ENCODE peak calls at places on chromosomes 2 and 18, in five cellular contexts. F is astrocyte, O is H1, C is heart left ventricle, E is AG04449. N is an unnamed sample.
A peak's percentile ranks its signal among the peaks of the same experiment; 100 is the strongest.

GRCh38 chr18:22900558-22901183 is 32.5 kb upstream of the RBBP8 start:
- DNase-seq in F (peak; percentile 7), O (no peak), C (peak; percentile 48), E (no peak), N (no peak)

GRCh38 chr2:28751956-28752607 is 452 bp downstream of the PPP1CB start:
- DNase-seq in F (no peak), O (peak; percentile 80), C (no peak), E (no peak), N (no peak)

GRCh38 chr2:160472839-160473251 is 20.8 kb downstream of the RBMS1 start:
- DNase-seq in F (peak; percentile 41), O (no peak), C (no peak), E (peak; percentile 19), N (no peak)

GRCh38 chr2:71452565-71452964 is 796 bp upstream of the DYSF start:
- DNase-seq in F (no peak), O (no peak), C (peak; percentile 63), E (no peak), N (no peak)

GRCh38 chr18:58438161-58438983 is 190.5 kb downstream of the ALPK2 start:
- DNase-seq in F (peak; percentile 36), O (no peak), C (no peak), E (no peak), N (peak; percentile 29)

GRCh38 chr18:63105636-63106316 is 213.8 kb downstream of the BCL2 start:
- DNase-seq in F (no peak), O (no peak), C (no peak), E (no peak), N (no peak)

GRCh38 chr18:76256897-76257500 is 238.0 kb downstream of the ZNF516 start:
- DNase-seq in F (peak; percentile 49), O (no peak), C (no peak), E (peak; percentile 33), N (peak; percentile 16)

GRCh38 chr2:147331790-147332419 is 512.9 kb upstream of the ACVR2A start:
- DNase-seq in F (peak; percentile 14), O (peak; percentile 55), C (no peak), E (no peak), N (no peak)

GRCh38 chr2:163884416-163884815 is 148.6 kb upstream of the FIGN start:
- DNase-seq in F (no peak), O (no peak), C (no peak), E (no peak), N (no peak)

GRCh38 chr18:5455644-5456043 is 88.2 kb downstream of the EPB41L3 start:
- DNase-seq in F (peak; percentile 65), O (no peak), C (no peak), E (peak; percentile 37), N (peak; percentile 75)

GRCh38 chr2:28627722-28628480 is 123.7 kb upstream of the PPP1CB start:
- DNase-seq in F (peak; percentile 88), O (no peak), C (peak; percentile 70), E (no peak), N (no peak)

GRCh38 chr2:172196768-172197322 is 94.1 kb upstream of the DLX2 start:
- DNase-seq in F (peak; percentile 84), O (no peak), C (peak; percentile 32), E (peak; percentile 16), N (no peak)

GRCh38 chr2:240511351-240512108 is 46.3 kb downstream of the ANKMY1 start:
- DNase-seq in F (no peak), O (no peak), C (no peak), E (no peak), N (no peak)

GRCh38 chr2:205806126-205806905 is 124.0 kb downstream of the NRP2 start:
- DNase-seq in F (no peak), O (no peak), C (no peak), E (no peak), N (no peak)

GRCh38 chr2:226991663-226992062 is 155.8 kb downstream of the RHBDD1 start:
- DNase-seq in F (no peak), O (no peak), C (no peak), E (no peak), N (no peak)

GRCh38 chr2:226999676-227000075 is 163.8 kb downstream of the RHBDD1 start:
- DNase-seq in F (no peak), O (no peak), C (no peak), E (no peak), N (no peak)

GRCh38 chr2:226994775-226995174 is 158.9 kb downstream of the RHBDD1 start:
- DNase-seq in F (peak; percentile 3), O (no peak), C (no peak), E (no peak), N (no peak)

GRCh38 chr2:226993171-226993570 is 157.3 kb downstream of the RHBDD1 start:
- DNase-seq in F (no peak), O (no peak), C (no peak), E (no peak), N (no peak)

GRCh38 chr2:226995625-226996041 is 159.8 kb downstream of the RHBDD1 start:
- DNase-seq in F (peak; percentile 92), O (no peak), C (peak; percentile 45), E (no peak), N (no peak)
- TF ChIP-seq CTCF in F (no peak), O (no peak), C (no peak), E (no peak), N (no peak)

GRCh38 chr2:191554240-191554639 is 123.7 kb upstream of the NABP1 start:
- DNase-seq in F (no peak), O (no peak), C (no peak), E (no peak), N (no peak)

GRCh38 chr2:191556463-191556862 is 121.5 kb upstream of the NABP1 start:
- DNase-seq in F (no peak), O (no peak), C (no peak), E (no peak), N (no peak)

GRCh38 chr2:191552036-191552435 is 125.9 kb upstream of the NABP1 start:
- DNase-seq in F (no peak), O (no peak), C (no peak), E (no peak), N (no peak)

GRCh38 chr2:191557841-191558240 is 120.1 kb upstream of the NABP1 start:
- DNase-seq in F (no peak), O (no peak), C (no peak), E (no peak), N (no peak)

GRCh38 chr2:191555092-191555742 is 122.7 kb upstream of the NABP1 start:
- DNase-seq in F (peak; percentile 50), O (peak; percentile 91), C (peak; percentile 81), E (no peak), N (peak; percentile 38)
- H3K4me3 ChIP-seq in F (no peak overlapping the region), O (no peak overlapping the region), C (no peak overlapping the region), E (no peak overlapping the region), N (no peak overlapping the region)

GRCh38 chr18:50862401-50862800 is 16.5 kb upstream of the ME2 start:
- DNase-seq in F (no peak), O (no peak), C (no peak), E (no peak), N (no peak)

GRCh38 chr18:50863840-50864239 is 15.1 kb upstream of the ME2 start:
- DNase-seq in F (no peak), O (no peak), C (no peak), E (no peak), N (no peak)

GRCh38 chr18:50859793-50860192 is 19.1 kb upstream of the ME2 start:
- DNase-seq in F (no peak), O (no peak), C (no peak), E (no peak), N (no peak)

GRCh38 chr18:50857694-50858093 is 21.2 kb upstream of the ME2 start:
- DNase-seq in F (no peak), O (no peak), C (no peak), E (no peak), N (no peak)

GRCh38 chr18:50861617-50862016 is 17.3 kb upstream of the ME2 start:
- DNase-seq in F (no peak), O (no peak), C (no peak), E (no peak), N (no peak)
- TF ChIP-seq CTCF in F (no peak), O (no peak), C (no peak), E (no peak), N (no peak)

GRCh38 chr2:239296020-239296932 is 104.5 kb downstream of the HDAC4 start:
- DNase-seq in F (no peak), O (no peak), C (peak; percentile 24), E (no peak), N (no peak)

GRCh38 chr2:239299218-239299939 is 101.4 kb downstream of the HDAC4 start:
- DNase-seq in F (no peak), O (no peak), C (peak; percentile 18), E (no peak), N (no peak)

GRCh38 chr2:239300242-239300641 is 100.6 kb downstream of the HDAC4 start:
- DNase-seq in F (no peak), O (no peak), C (no peak), E (no peak), N (no peak)

GRCh38 chr2:239297142-239298125 is 103.4 kb downstream of the HDAC4 start:
- DNase-seq in F (no peak), O (no peak), C (peak; percentile 20), E (no peak), N (no peak)

DNA sequence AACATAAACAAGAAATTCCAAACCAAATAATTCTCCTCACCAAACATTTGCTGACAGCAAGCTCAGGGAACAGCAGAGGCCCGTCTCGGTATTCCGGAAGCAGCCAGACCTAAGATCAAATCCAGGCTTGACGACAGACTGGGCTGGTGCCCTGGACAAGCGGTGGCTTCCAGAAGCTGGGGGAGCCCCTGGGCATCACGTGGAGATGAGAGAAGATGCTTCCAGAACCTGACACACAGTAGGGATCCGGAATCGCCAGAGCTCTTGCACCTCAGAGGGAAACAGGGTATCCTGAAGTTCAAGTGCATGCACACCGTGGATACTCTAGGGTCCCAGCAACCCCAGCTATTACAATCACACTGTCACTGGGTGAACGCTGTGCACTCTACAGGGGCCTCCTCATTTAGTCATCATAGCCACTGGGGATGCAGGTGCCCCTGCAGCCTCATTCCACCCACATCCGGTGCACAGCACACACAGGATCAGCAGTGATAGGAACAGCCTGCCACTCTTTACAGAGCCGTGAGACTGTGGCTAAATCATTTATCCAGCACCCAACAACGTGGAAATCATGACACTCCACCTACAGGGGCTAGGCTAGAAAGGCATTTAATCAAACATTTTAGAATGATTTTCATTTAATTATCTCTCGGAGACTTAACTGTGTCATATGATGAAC is 102.6 kb downstream of the HDAC4 start:
- DNase-seq in F (no peak), O (no peak), C (peak; percentile 16), E (no peak), N (no peak)
- H3K4me3 ChIP-seq in F (no peak overlapping the region), O (no peak overlapping the region), C (no peak overlapping the region), E (no peak overlapping the region), N (no peak overlapping the region)

GRCh38 chr18:35920623-35921022 is 51.9 kb upstream of the RMP24 start:
- DNase-seq in F (no peak), O (no peak), C (no peak), E (no peak), N (no peak)

GRCh38 chr18:35919179-35919578 is 53.3 kb upstream of the RMP24 start:
- DNase-seq in F (no peak), O (no peak), C (no peak), E (no peak), N (no peak)

GRCh38 chr18:35918564-35918963 is 53.9 kb upstream of the RMP24 start:
- DNase-seq in F (no peak), O (no peak), C (no peak), E (no peak), N (no peak)

GRCh38 chr18:35915056-35915455 is 57.4 kb upstream of the RMP24 start:
- DNase-seq in F (no peak), O (no peak), C (no peak), E (no peak), N (no peak)

GRCh38 chr18:35917043-35917442 is 55.4 kb upstream of the RMP24 start:
- DNase-seq in F (no peak), O (no peak), C (no peak), E (no peak), N (no peak)
- TF ChIP-seq CTCF in F (no peak), O (peak; percentile 46), C (no peak), E (no peak), N (peak; percentile 38)

N was measured in retinal pigment epithelial cell.